ENCODE peak calls at places on chromosomes 2 and 18, in nine cellular contexts. B is neuronal stem cell, K is K562, M is PC-3, X is fibroblast of lung, Z is HCT116, W is endothelial cell of umbilical vein, N is colonic mucosa, F is neural progenitor cell. E is an unnamed sample.

GRCh38 chr2:116319935-116320334 is 1494.6 kb upstream of the DDX18 start:
- DNase-seq in K (no peak), F (peak), N (no peak), Z (no peak), X (no peak), W (no peak), B (peak), M (no peak), E (no peak)

GRCh38 chr2:203637819-203638167 is 68.6 kb upstream of the CD28 start:
- DNase-seq in N (no peak), B (no peak), X (no peak), F (peak), Z (no peak), K (no peak), W (no peak), M (no peak), E (no peak)

GRCh38 chr2:89834306-89834705 is 1142.8 kb downstream of the RPIA start:
- DNase-seq in M (no peak), F (no peak), K (no peak), W (peak), X (no peak), B (no peak), Z (no peak), N (no peak), E (no peak)

GRCh38 chr2:156437272-156437671 is 1.1 kb downstream of the GPD2 start:
- DNase-seq in Z (no peak), X (no peak), W (no peak), B (no peak), M (no peak), K (no peak), N (peak), F (peak), E (no peak)

GRCh38 chr18:44134447-44134846 is 546.2 kb upstream of the SETBP1 start:
- DNase-seq in W (no peak), K (no peak), Z (no peak), F (no peak), N (no peak), X (no peak), B (no peak), M (no peak), E (no peak)

GRCh38 chr18:74722237-74722636 is 124.6 kb downstream of the ZNF407 start:
- DNase-seq in B (no peak), K (no peak), F (no peak), N (no peak), M (peak), Z (no peak), X (peak), W (peak), E (no peak)

GRCh38 chr18:23977103-23977502 is 37.5 kb upstream of the TTC39C start:
- DNase-seq in Z (no peak), X (no peak), K (no peak), N (no peak), W (no peak), B (no peak), F (no peak), M (no peak), E (no peak)

GRCh38 chr2:109208071-109208950 is 79.3 kb downstream of the SH3RF3 start:
- DNase-seq in Z (no peak), N (no peak), B (no peak), M (peak), X (peak), W (no peak), K (no peak), F (no peak), E (peak)

GRCh38 chr2:202317080-202317859 is 51.7 kb downstream of the NOP58 start:
- DNase-seq in W (peak), B (no peak), F (no peak), X (peak), Z (peak), N (peak), M (peak), K (no peak), E (no peak)

GRCh38 chr2:28893488-28893887 is 979 bp upstream of the WDR43 start:
- DNase-seq in N (no peak), Z (no peak), K (no peak), M (no peak), B (no peak), F (no peak), X (no peak), W (no peak), E (no peak)

GRCh38 chr2:95311821-95312542 is 14.8 kb downstream of the KCNIP3 start:
- DNase-seq in W (no peak), N (no peak), F (no peak), K (no peak), X (no peak), Z (no peak), B (no peak), M (no peak), E (no peak)

GRCh38 chr2:160033732-160034392 is 28.6 kb downstream of the PLA2R1 start:
- DNase-seq in X (peak), N (no peak), M (peak), W (peak), F (no peak), Z (no peak), K (no peak), B (no peak), E (no peak)

GRCh38 chr2:240597054-240597418 is 10.5 kb downstream of the CAPN10 start:
- DNase-seq in W (no peak), F (no peak), M (no peak), B (no peak), K (no peak), Z (no peak), N (no peak), X (no peak), E (no peak)

GRCh38 chr2:233003658-233004555 is 9.1 kb downstream of the NGEF start:
- DNase-seq in M (no peak), F (no peak), X (no peak), B (no peak), K (no peak), N (no peak), Z (no peak), W (no peak), E (no peak)

GRCh38 chr2:172307800-172308199 is 119.6 kb upstream of the ITGA6 start:
- DNase-seq in K (no peak), M (no peak), W (peak), F (no peak), Z (no peak), B (no peak), X (peak), N (peak), E (no peak)

GRCh38 chr2:115084446-115084845 is 642.0 kb downstream of the DPP10 start:
- DNase-seq in N (no peak), X (no peak), Z (no peak), W (no peak), F (no peak), M (no peak), K (no peak), B (no peak), E (no peak)

GRCh38 chr2:46032161-46032813 is 264.9 kb upstream of the EPAS1 start:
- DNase-seq in B (no peak), K (no peak), W (peak), Z (no peak), N (no peak), X (no peak), M (no peak), F (no peak), E (no peak)

GRCh38 chr2:168064011-168064998 is 183.1 kb downstream of the STK39 start:
- DNase-seq in W (no peak), M (no peak), Z (no peak), K (no peak), N (no peak), X (no peak), B (no peak), F (no peak), E (no peak)

GRCh38 chr18:9137168-9138066 is 836 bp downstream of the ANKRD12 start:
- DNase-seq in K (peak), Z (peak), B (peak), N (peak), F (peak), W (peak), X (peak), M (peak), E (peak)

GRCh38 chr18:58231930-58232329 is 187.9 kb downstream of the NEDD4L start:
- DNase-seq in M (peak), N (no peak), K (peak), B (no peak), F (no peak), W (peak), X (no peak), Z (no peak), E (peak)

GRCh38 chr2:88307817-88308216 is 137.7 kb downstream of the THNSL2 start:
- DNase-seq in W (no peak), B (no peak), N (no peak), F (peak), X (no peak), M (peak), Z (peak), K (peak), E (peak)

GRCh38 chr2:46151582-46151981 is 145.6 kb upstream of the EPAS1 start:
- DNase-seq in Z (no peak), M (no peak), W (no peak), K (no peak), X (no peak), F (no peak), B (no peak), N (no peak), E (no peak)

DNA sequence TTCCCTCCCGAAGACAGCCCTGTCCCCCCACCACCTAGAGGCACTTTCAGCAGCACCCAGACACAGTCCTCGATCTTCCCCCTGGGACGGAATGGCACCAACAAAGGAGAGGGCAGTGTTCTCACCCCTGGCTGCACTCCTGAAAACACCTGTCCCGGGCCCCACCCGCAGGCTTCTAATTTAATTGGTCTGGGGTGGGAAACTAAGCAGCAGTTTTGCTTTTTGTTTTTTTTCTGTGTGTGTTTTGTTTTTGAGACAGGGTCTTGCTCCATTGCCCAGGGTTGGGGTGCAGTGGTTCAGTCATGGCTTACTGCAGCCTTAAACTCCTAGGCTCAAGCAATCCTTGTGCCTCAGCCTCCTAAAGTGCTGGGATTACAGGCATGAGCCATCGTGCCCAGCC is 38.4 kb upstream of the REL start:
- DNase-seq in M (no peak), Z (no peak), B (no peak), K (no peak), X (no peak), F (no peak), N (no peak), W (no peak), E (no peak)
- H3K9ac ChIP-seq in M (no peak), Z (no peak), B (no peak), K (no peak), X (no peak), F (no peak), N (no peak), W (no peak), E (no peak)

GRCh38 chr2:218260742-218261423 is at the start of gene GPBAR1:
- DNase-seq in B (no peak), Z (no peak), F (peak), W (no peak), X (no peak), K (no peak), N (no peak), M (no peak), E (no peak)
- H3K9ac ChIP-seq in B (peak), Z (no peak), F (no peak), W (no peak), X (no peak), K (peak), N (peak), M (no peak), E (no peak)

GRCh38 chr2:199455533-199456382 is 2.0 kb downstream of the SATB2 start:
- DNase-seq in M (peak), W (no peak), Z (peak), B (peak), K (peak), N (peak), X (peak), F (peak), E (peak)
- H3K9ac ChIP-seq in M (no peak), W (no peak), Z (peak), B (peak), K (peak), N (peak), X (no peak), F (no peak), E (peak)

DNA sequence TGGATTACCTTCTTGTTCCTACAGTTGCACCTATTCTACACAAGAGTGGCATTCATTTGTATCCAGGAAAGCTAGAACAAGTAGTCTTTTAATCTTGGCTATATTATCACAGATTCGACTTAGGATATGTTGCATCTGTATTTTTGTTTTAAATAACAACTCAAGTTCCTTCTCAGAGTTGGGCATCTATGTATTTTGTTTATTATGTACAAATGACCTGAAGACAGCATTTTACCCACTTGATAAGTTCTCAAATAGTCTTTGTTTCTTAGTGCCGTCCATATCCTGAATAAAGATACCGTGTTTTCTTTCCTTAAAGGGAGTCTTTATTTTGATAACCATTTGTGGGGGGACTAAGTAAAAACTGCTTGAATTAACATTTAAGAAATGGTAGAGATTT is 2.9 kb downstream of the ITPRID2 start:
- DNase-seq in N (no peak), F (no peak), B (no peak), X (no peak), W (peak), M (no peak), Z (no peak), K (no peak), E (no peak)
- H3K9ac ChIP-seq in N (no peak), F (no peak), B (no peak), X (no peak), W (peak), M (peak), Z (peak), K (no peak), E (peak)

DNA sequence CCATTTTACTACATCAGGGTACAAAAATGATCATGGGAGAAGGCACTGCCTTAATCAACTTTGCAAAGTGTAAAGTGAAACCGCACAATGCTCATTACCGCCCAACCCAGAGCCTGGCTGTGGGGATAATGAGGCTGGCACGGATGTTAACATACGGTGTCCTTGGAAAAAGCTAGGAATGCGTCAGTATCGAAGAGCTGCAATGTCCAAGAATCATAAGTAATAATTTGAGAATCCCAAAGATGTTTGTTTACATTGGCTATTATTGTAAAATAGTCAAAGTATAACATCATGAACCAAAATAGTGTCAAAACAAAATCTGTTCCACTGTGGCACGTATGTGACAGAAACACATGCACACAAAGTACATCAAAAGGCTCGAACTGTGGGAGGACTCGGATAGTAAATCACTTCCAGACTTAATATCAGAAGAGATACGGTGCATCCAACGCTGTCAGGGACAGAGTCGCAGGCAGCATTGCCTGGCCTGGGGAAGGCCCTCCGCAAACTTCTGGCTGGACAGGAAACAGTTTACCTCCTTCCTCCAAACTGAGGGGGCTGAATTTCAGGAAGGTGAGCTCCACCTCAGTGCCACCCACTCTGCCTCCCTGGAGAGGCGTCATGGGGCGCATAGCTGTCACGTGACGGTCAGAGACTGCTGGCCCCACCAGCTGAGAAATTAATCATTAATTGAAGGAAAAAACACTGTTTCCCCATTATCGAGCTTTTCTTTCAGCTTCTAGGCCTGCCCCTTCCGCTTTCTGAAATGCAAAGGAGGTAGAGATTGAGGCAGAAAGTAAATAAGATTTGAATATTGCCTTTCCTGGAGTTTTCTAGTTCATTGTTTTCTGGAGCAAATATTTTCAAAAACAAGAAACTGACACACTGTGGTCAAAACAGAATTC is 1.8 kb upstream of the ID2 start:
- DNase-seq in Z (peak), M (peak), B (peak), K (no peak), X (peak), F (peak), N (peak), W (peak), E (peak)
- H3K9ac ChIP-seq in Z (peak), M (peak), B (peak), K (peak), X (peak), F (no peak), N (peak), W (peak), E (no peak)

GRCh38 chr18:70430501-70431173 is 141.8 kb downstream of the SOCS6 start:
- DNase-seq in K (no peak), B (no peak), W (no peak), X (no peak), F (no peak), N (no peak), M (no peak), Z (no peak), E (no peak)
- H3K9ac ChIP-seq in K (no peak), B (no peak), W (no peak), X (no peak), F (no peak), N (no peak), M (no peak), Z (no peak), E (no peak)

GRCh38 chr2:75569546-75569945 is 8.8 kb upstream of the EVA1A start:
- DNase-seq in F (no peak), Z (no peak), B (no peak), N (no peak), K (no peak), M (no peak), W (no peak), X (no peak), E (no peak)

GRCh38 chr2:75571730-75572430 is 11.1 kb upstream of the EVA1A start:
- DNase-seq in B (no peak), Z (no peak), X (peak), W (no peak), K (no peak), F (no peak), M (peak), N (no peak), E (no peak)

GRCh38 chr2:75573145-75573878 is 12.6 kb upstream of the EVA1A start:
- DNase-seq in F (no peak), M (peak), N (no peak), B (no peak), K (no peak), Z (no peak), X (no peak), W (no peak), E (no peak)

GRCh38 chr2:75570024-75570947 is 9.5 kb upstream of the EVA1A start:
- DNase-seq in F (no peak), Z (no peak), B (no peak), X (no peak), K (no peak), N (no peak), W (no peak), M (no peak), E (no peak)

DNA sequence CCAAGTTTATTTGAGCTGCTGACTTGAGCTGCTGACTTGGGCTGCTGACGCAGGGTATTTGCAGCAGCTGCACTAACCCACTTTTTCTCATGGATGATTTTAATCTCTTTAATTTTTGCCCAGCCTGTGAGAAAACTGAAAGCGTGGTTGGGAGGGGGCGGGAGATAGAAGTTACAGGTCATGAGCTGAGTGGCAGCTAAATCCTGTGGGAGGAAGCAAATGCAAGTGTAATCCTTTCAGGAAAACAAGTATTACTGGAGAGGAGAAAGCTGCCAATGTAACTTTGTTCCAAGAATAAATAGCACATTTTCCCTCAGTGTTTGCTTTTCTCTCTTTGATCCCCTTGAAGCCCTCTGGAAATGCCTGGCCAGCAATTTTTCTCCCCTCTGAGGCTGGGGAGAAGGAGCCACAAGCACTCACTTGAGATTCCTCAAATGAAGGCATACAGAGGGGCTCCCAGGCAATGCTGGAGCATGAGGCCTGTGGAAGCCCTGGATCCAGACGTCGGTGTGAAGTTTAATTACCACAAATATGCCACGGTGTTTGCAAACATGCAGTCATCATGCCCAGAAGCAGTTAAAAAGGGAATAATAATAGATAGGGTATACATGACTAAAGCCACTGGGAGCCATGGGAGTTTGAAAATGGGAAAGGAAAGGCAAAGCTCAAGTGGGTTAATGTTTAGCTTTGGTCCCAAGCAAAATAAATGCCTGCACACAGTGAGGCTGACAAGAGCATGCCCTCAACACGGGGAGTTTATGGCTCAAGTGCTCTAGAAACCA is 10.4 kb upstream of the EVA1A start:
- DNase-seq in N (no peak), M (peak), B (no peak), Z (no peak), X (peak), W (peak), K (no peak), F (no peak), E (no peak)
- H3K9ac ChIP-seq in N (no peak), M (no peak), B (no peak), Z (no peak), X (no peak), W (no peak), K (no peak), F (no peak), E (no peak)

DNA sequence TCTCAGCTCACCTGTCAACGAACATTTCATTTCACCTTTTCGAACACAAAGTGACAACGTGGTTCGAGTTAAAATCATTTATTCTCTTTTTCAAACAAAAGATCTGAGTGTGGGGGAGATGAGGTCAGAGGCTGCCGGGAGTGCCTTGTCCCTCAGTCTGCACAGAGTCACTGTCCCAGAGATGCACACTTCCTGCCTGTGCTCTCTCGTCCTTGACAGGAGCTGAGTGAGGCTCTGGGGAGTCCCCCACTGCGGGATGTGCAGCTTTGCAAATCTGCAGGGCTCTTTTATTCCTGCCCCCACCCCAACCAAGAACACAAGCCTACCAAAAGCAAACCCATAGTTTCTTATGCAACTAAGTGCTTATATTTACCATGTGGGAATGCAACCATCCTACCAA is 497.8 kb downstream of the EIPR1 start:
- DNase-seq in W (no peak), K (no peak), B (no peak), M (no peak), N (no peak), Z (no peak), X (no peak), F (no peak), E (peak)
- H3K9ac ChIP-seq in W (no peak), K (no peak), B (no peak), M (no peak), N (no peak), Z (no peak), X (no peak), F (no peak), E (no peak)